ENCODE peak calls at places on chromosome 21, in nine cellular contexts. C is NB4, W is GM23248, Z is dorsolateral prefrontal cortex, M is left lung, L is ovary, H is uterus, E is AG10803, V is lower lobe of right lung. P is an unnamed sample.
A peak's percentile ranks its signal among the peaks of the same experiment; 100 is the strongest.

GRCh38 chr21:38667466-38667865 is 138.3 kb upstream of the ETS2 start:
- DNase-seq in C (no peak), V (no peak), E (no peak), W (no peak), H (no peak), M (no peak), Z (no peak), L (no peak), P (no peak)

GRCh38 chr21:39924577-39925308 is 57.5 kb downstream of the PCP4 start:
- DNase-seq in W (no peak), E (no peak), C (no peak), H (no peak), L (no peak), V (no peak), Z (no peak), M (no peak), P (no peak)

GRCh38 chr21:31538821-31539220 is 120.7 kb upstream of the SOD1 start:
- DNase-seq in M (no peak), V (no peak), C (no peak), Z (no peak), L (no peak), W (no peak), H (no peak), E (no peak), P (no peak)

GRCh38 chr21:35386491-35387079 is 337.5 kb upstream of the RUNX1 start:
- DNase-seq in H (no peak), L (no peak), C (no peak), V (no peak), W (no peak), E (no peak), Z (no peak), M (no peak), P (no peak)

GRCh38 chr21:46208761-46209721 is 19.5 kb downstream of the LSS start:
- DNase-seq in Z (no peak), W (no peak), H (no peak), C (no peak), M (peak; percentile 73), E (no peak), L (no peak), V (peak; percentile 42), P (no peak)

GRCh38 chr21:18249542-18250152 is 5.0 kb downstream of the CHODL start:
- DNase-seq in M (no peak), Z (no peak), E (no peak), C (no peak), W (no peak), L (no peak), H (no peak), V (no peak), P (no peak)

GRCh38 chr21:14418920-14419319 is 36.0 kb upstream of the HSPA13 start:
- DNase-seq in C (no peak), M (no peak), Z (no peak), V (no peak), E (no peak), W (no peak), L (no peak), H (no peak), P (no peak)

GRCh38 chr21:33968082-33968997 is 52.7 kb upstream of the ATP5PO start:
- DNase-seq in V (no peak), Z (no peak), L (no peak), W (peak; percentile 85), E (peak; percentile 69), H (no peak), M (no peak), C (peak; percentile 27), P (no peak)

GRCh38 chr21:26444646-26445045 is 128.4 kb downstream of the CYYR1 start:
- DNase-seq in M (no peak), E (no peak), C (no peak), Z (no peak), W (no peak), H (no peak), V (no peak), L (no peak), P (no peak)

GRCh38 chr21:33569986-33570385 is 18.5 kb downstream of the DONSON start:
- DNase-seq in V (no peak), M (no peak), W (no peak), E (no peak), C (no peak), H (no peak), L (no peak), Z (no peak), P (no peak)

DNA sequence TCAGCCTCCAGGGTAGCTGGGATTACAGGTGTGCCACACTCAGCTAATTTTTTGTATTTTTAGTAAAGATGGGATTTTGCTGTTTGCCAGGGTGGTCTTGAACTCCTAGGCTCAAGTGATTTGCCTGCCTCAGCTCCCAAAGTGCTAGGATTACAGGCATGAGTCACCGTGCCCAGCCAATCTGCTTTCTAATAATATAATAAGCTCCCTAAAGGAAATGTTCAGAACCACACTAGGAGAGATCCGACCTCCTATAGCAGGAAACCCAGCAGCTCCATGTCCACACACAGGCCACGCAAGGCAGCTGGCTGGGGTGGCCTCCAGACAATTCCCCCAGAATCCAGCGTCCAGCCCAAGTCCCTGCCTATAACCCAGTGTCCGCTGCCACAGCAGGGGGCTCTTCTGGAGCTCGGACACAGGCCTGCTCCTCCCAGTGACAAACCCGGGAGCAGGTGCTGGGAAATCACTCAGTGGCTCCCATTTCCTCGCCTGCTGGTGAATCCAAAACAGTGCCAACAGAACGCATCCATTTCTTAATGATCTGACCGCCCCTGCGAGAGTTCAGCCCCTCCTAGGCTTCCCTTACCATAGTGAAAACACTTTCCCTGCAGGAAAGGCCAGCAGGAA is 7.5 kb downstream of the RIPK4 start:
- DNase-seq in Z (no peak), E (no peak), H (no peak), V (no peak), L (no peak), C (no peak), M (no peak), W (peak; percentile 15), P (peak; percentile 25)
- H3K4me3 ChIP-seq in Z (no peak overlapping the region), E (no peak overlapping the region), H (no peak overlapping the region), V (no peak overlapping the region), L (no peak overlapping the region), C (no peak overlapping the region), M (no peak overlapping the region), W (no peak overlapping the region), P (peak overlapping the region; percentile 100)

DNA sequence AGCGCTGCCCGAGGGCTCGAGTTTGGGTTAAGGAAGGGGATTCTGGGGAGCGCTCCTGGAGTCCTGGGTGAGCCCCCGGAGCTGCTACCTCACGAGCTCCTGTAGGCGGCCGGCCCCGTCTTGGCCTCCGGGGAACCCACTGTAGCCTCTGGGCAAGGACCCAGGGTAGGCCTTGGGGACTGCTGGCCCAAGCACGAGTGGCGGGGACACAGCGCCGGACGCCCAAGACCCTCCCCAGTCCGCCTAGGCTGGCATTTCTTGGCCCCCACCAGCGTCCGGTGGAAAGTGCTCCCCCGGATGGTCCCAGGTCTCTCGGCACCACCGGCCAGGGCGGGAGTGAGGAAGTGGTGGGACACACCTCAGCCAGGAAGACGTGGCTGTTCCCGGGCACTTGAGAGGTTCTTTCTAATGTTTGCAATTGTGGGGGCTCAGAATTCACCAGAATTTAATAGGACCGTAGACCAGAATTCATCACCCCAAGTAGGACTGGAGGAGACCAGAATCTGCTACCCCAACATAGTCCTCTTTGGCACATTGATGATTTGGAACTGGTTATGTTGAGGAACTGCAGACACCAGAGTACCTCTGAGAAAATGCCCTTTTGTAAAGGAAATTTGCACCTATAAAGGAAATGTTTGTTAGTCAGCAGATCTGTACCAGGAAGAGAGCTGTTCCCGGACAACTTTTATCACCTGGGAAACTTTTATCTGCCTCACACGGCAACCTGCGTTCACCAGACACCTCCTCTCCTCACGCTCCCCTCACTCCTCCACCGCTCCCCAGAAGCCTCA is 652 bp upstream of the TMPRSS2 start:
- DNase-seq in E (no peak), Z (no peak), M (no peak), H (no peak), V (no peak), C (no peak), W (no peak), L (no peak), P (no peak)
- H3K4me3 ChIP-seq in E (no peak overlapping the region), Z (no peak overlapping the region), M (peak overlapping the region; percentile 34), H (no peak overlapping the region), V (peak overlapping the region; percentile 60), C (no peak overlapping the region), W (no peak overlapping the region), L (no peak overlapping the region), P (peak overlapping the region; percentile 61)

DNA sequence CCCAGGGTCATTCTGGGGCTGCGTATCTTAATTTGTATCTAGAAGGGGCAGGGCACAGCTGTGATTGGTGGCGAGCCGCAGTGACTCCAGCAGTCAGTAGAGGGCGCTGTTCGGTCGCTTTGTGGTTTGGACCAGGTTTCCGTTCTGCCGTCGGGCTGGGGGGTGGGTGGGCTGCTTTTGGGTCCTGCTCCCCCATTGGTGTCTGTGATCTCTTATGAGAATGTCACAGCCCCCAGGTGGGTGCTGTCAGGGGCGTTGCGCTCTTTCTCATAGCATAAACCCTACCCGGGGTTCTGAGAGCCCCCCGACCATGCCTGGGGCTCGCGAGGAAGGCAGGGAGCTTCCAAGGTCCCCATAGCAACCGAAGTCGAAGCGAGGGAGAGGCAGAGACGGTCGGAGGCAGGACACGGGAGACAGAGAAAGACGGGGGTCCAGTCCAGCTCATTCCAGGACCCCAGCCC is 5.4 kb downstream of the TFF3 start:
- DNase-seq in M (peak; percentile 86), V (peak; percentile 76), C (peak; percentile 53), Z (peak; percentile 50), L (peak; percentile 20), E (no peak), W (peak; percentile 29), H (no peak), P (no peak)
- H3K4me3 ChIP-seq in M (no peak overlapping the region), V (no peak overlapping the region), C (no peak overlapping the region), Z (peak overlapping the region; percentile 12), L (no peak overlapping the region), E (no peak overlapping the region), W (no peak overlapping the region), H (no peak overlapping the region), P (no peak overlapping the region)

GRCh38 chr21:45029298-45029967 is 44.9 kb upstream of the ADARB1 start:
- DNase-seq in V (no peak), C (no peak), W (peak; percentile 46), H (no peak), Z (no peak), M (peak; percentile 64), E (peak; percentile 50), L (no peak), P (no peak)
- H3K4me3 ChIP-seq in V (no peak overlapping the region), C (no peak overlapping the region), W (no peak overlapping the region), H (no peak overlapping the region), Z (no peak overlapping the region), M (no peak overlapping the region), E (no peak overlapping the region), L (no peak overlapping the region), P (no peak overlapping the region)

DNA sequence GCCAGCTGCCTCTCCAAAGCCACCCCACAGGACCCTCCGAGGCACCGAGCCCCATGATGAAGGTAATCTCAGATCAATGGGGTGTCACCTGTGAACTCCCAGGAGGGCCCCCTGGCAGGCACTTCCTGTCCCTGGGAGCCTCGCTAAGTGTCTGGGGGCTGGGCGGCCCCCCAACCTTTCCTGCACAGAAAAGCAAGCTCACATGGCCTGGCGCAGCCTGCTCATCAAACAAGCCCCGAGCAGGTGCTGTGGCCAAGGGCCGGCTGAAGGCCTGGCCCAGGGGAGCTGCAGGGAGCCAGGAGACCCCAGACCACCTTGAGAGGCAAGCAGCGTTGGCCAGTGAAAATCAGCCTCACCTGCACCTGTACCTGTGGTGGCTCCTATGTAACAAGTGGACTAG is 2.9 kb downstream of the RIPK4 start:
- DNase-seq in C (no peak), W (no peak), E (no peak), V (no peak), H (no peak), L (no peak), Z (no peak), M (no peak), P (no peak)
- H3K4me3 ChIP-seq in C (no peak overlapping the region), W (no peak overlapping the region), E (no peak overlapping the region), V (no peak overlapping the region), H (no peak overlapping the region), L (no peak overlapping the region), Z (no peak overlapping the region), M (no peak overlapping the region), P (peak overlapping the region; percentile 100)

P was measured in PC-9.